ENCODE peak calls at places on chromosomes 6 and 20, in six cellular contexts. One of them, this sample, is unnamed.
A peak's percentile ranks its signal among the peaks of the same experiment; 100 is the strongest.

GRCh38 chr6:137875606-137876005 is 8.5 kb downstream of the TNFAIP3 start:
- DNase-seq in HL-60: no peak
- DNase-seq in GM12878: no peak
- DNase-seq in K562: no peak
- DNase-seq in H1: no peak
- DNase-seq in SK-N-SH: no peak
- DNase-seq in this sample: no peak

GRCh38 chr6:85677243-85677956 is 34.7 kb upstream of the SYNCRIP start:
- DNase-seq in GM12878: no peak
- DNase-seq in K562: no peak
- DNase-seq in SK-N-SH: no peak
- DNase-seq in HL-60: no peak
- DNase-seq in H1: no peak
- DNase-seq in this sample: no peak

GRCh38 chr6:168028181-168028580 is 30.7 kb downstream of the KIF25 start:
- DNase-seq in HL-60: no peak
- DNase-seq in K562: no peak
- DNase-seq in H1: no peak
- DNase-seq in SK-N-SH: no peak
- DNase-seq in GM12878: no peak
- DNase-seq in this sample: no peak

GRCh38 chr20:43853174-43853803 is 61.4 kb upstream of the TOX2 start:
- DNase-seq in SK-N-SH: no peak
- DNase-seq in K562: no peak
- DNase-seq in H1: no peak
- DNase-seq in HL-60: no peak
- DNase-seq in GM12878: no peak
- DNase-seq in this sample: no peak

GRCh38 chr6:46281110-46281509 is 110.3 kb upstream of the ENPP5 start:
- DNase-seq in K562: no peak
- DNase-seq in GM12878: no peak
- DNase-seq in SK-N-SH: no peak
- DNase-seq in H1: no peak
- DNase-seq in HL-60: no peak
- DNase-seq in this sample: no peak

GRCh38 chr20:1619861-1620444 is at the start of gene SIRPB1:
- DNase-seq in HL-60: peak; percentile 92
- DNase-seq in H1: no peak
- DNase-seq in K562: peak; percentile 0
- DNase-seq in GM12878: no peak
- DNase-seq in SK-N-SH: no peak
- DNase-seq in this sample: peak; percentile 0

GRCh38 chr20:1322511-1323245 is 6.3 kb downstream of the SDCBP2 start:
- DNase-seq in GM12878: no peak
- DNase-seq in HL-60: no peak
- DNase-seq in SK-N-SH: no peak
- DNase-seq in H1: no peak
- DNase-seq in K562: no peak
- DNase-seq in this sample: no peak

GRCh38 chr20:58893355-58894151 is 41.0 kb downstream of the GNAS start:
- DNase-seq in SK-N-SH: no peak
- DNase-seq in H1: no peak
- DNase-seq in GM12878: no peak
- DNase-seq in HL-60: no peak
- DNase-seq in K562: no peak
- DNase-seq in this sample: no peak

GRCh38 chr20:49785851-49786174 is 26.8 kb upstream of the SLC9A8 start:
- DNase-seq in SK-N-SH: no peak
- DNase-seq in H1: no peak
- DNase-seq in K562: no peak
- DNase-seq in HL-60: peak; percentile 81
- DNase-seq in GM12878: peak; percentile 83
- DNase-seq in this sample: no peak

GRCh38 chr6:164832410-164832809 is 477.0 kb downstream of the C6orf118 start:
- DNase-seq in K562: no peak
- DNase-seq in H1: no peak
- DNase-seq in SK-N-SH: no peak
- DNase-seq in GM12878: no peak
- DNase-seq in HL-60: no peak
- DNase-seq in this sample: no peak

GRCh38 chr6:46175976-46176375 is 5.2 kb upstream of the ENPP5 start:
- DNase-seq in H1: no peak
- DNase-seq in GM12878: no peak
- DNase-seq in HL-60: no peak
- DNase-seq in K562: no peak
- DNase-seq in SK-N-SH: no peak
- DNase-seq in this sample: no peak

GRCh38 chr6:154606457-154606856 is 96.0 kb upstream of the CNKSR3 start:
- DNase-seq in H1: no peak
- DNase-seq in SK-N-SH: no peak
- DNase-seq in HL-60: no peak
- DNase-seq in GM12878: peak; percentile 93
- DNase-seq in K562: no peak
- DNase-seq in this sample: no peak

GRCh38 chr6:26140254-26140966 is 53.2 kb downstream of the HFE start:
- DNase-seq in SK-N-SH: no peak
- DNase-seq in GM12878: no peak
- DNase-seq in HL-60: no peak
- DNase-seq in K562: no peak
- DNase-seq in H1: no peak
- DNase-seq in this sample: no peak

GRCh38 chr6:160215232-160215631 is 43.4 kb downstream of the SLC22A2 start:
- DNase-seq in HL-60: no peak
- DNase-seq in H1: no peak
- DNase-seq in GM12878: no peak
- DNase-seq in K562: no peak
- DNase-seq in SK-N-SH: no peak
- DNase-seq in this sample: no peak

GRCh38 chr20:9889270-9889981 is 50.5 kb upstream of the PAK5 start:
- DNase-seq in K562: no peak
- DNase-seq in HL-60: no peak
- DNase-seq in SK-N-SH: no peak
- DNase-seq in GM12878: peak; percentile 25
- DNase-seq in H1: no peak
- DNase-seq in this sample: peak; percentile 35

GRCh38 chr20:58852559-58853271 is at the start of gene GNAS:
- DNase-seq in GM12878: no peak
- DNase-seq in HL-60: peak; percentile 26
- DNase-seq in K562: peak; percentile 39
- DNase-seq in SK-N-SH: peak; percentile 74
- DNase-seq in H1: peak; percentile 86
- DNase-seq in this sample: peak; percentile 21

GRCh38 chr6:150276168-150276958 is 92.4 kb upstream of the IYD start:
- DNase-seq in HL-60: no peak
- DNase-seq in K562: no peak
- DNase-seq in H1: no peak
- DNase-seq in SK-N-SH: no peak
- DNase-seq in GM12878: no peak
- DNase-seq in this sample: no peak

GRCh38 chr6:72218125-72218524 is 331.8 kb downstream of the RIMS1 start:
- DNase-seq in SK-N-SH: peak; percentile 55
- DNase-seq in H1: peak; percentile 61
- DNase-seq in GM12878: no peak
- DNase-seq in HL-60: no peak
- DNase-seq in K562: no peak
- DNase-seq in this sample: peak; percentile 17

GRCh38 chr6:146913842-146914562 is 290.2 kb upstream of the STXBP5 start:
- DNase-seq in SK-N-SH: peak; percentile 10
- DNase-seq in HL-60: peak; percentile 51
- DNase-seq in H1: peak; percentile 59
- DNase-seq in K562: peak; percentile 81
- DNase-seq in GM12878: no peak
- DNase-seq in this sample: peak; percentile 33

GRCh38 chr20:11375966-11376365 is 541.7 kb upstream of the BTBD3 start:
- DNase-seq in K562: no peak
- DNase-seq in GM12878: no peak
- DNase-seq in SK-N-SH: no peak
- DNase-seq in HL-60: no peak
- DNase-seq in H1: no peak
- DNase-seq in this sample: no peak

GRCh38 chr20:25295386-25296093 is 47.7 kb downstream of the PYGB start:
- DNase-seq in K562: peak; percentile 14
- DNase-seq in SK-N-SH: peak; percentile 53
- DNase-seq in GM12878: no peak
- DNase-seq in HL-60: no peak
- DNase-seq in H1: no peak
- DNase-seq in this sample: no peak

GRCh38 chr20:12677925-12678324 is 330.8 kb upstream of the SPTLC3 start:
- DNase-seq in SK-N-SH: no peak
- DNase-seq in HL-60: no peak
- DNase-seq in H1: no peak
- DNase-seq in K562: no peak
- DNase-seq in GM12878: no peak
- DNase-seq in this sample: no peak

GRCh38 chr20:11822116-11822794 is 95.4 kb upstream of the BTBD3 start:
- DNase-seq in H1: no peak
- DNase-seq in GM12878: no peak
- DNase-seq in SK-N-SH: no peak
- DNase-seq in HL-60: no peak
- DNase-seq in K562: no peak
- DNase-seq in this sample: no peak

GRCh38 chr6:69784595-69785377 is 12.0 kb downstream of the LMBRD1 start:
- DNase-seq in SK-N-SH: no peak
- DNase-seq in GM12878: no peak
- DNase-seq in K562: peak; percentile 14
- DNase-seq in HL-60: no peak
- DNase-seq in H1: no peak
- DNase-seq in this sample: no peak

GRCh38 chr6:39402239-39402751 is 79.8 kb upstream of the KCNK16 start:
- DNase-seq in K562: no peak
- DNase-seq in GM12878: no peak
- DNase-seq in SK-N-SH: no peak
- DNase-seq in HL-60: no peak
- DNase-seq in H1: no peak
- DNase-seq in this sample: no peak

GRCh38 chr6:2970753-2971419 is 481 bp downstream of the SERPINB6 start:
- DNase-seq in H1: peak; percentile 66
- DNase-seq in SK-N-SH: peak; percentile 91
- DNase-seq in HL-60: peak; percentile 46
- DNase-seq in K562: peak; percentile 94
- DNase-seq in GM12878: no peak
- DNase-seq in this sample: no peak

GRCh38 chr6:106223300-106223930 is 102.1 kb downstream of the ATG5 start:
- DNase-seq in GM12878: peak; percentile 52
- DNase-seq in K562: peak; percentile 31
- DNase-seq in SK-N-SH: peak; percentile 15
- DNase-seq in HL-60: peak; percentile 67
- DNase-seq in H1: no peak
- DNase-seq in this sample: peak; percentile 46

GRCh38 chr6:112502348-112503130 is 155.4 kb downstream of the RFPL4B start:
- DNase-seq in H1: no peak
- DNase-seq in GM12878: no peak
- DNase-seq in HL-60: no peak
- DNase-seq in K562: no peak
- DNase-seq in SK-N-SH: peak; percentile 26
- DNase-seq in this sample: no peak

GRCh38 chr6:112501705-112502104 is 154.6 kb downstream of the RFPL4B start:
- DNase-seq in H1: no peak
- DNase-seq in GM12878: no peak
- DNase-seq in HL-60: no peak
- DNase-seq in SK-N-SH: peak; percentile 63
- DNase-seq in K562: no peak
- DNase-seq in this sample: no peak

GRCh38 chr6:112503210-112503609 is 156.1 kb downstream of the RFPL4B start:
- DNase-seq in HL-60: no peak
- DNase-seq in SK-N-SH: no peak
- DNase-seq in K562: no peak
- DNase-seq in H1: no peak
- DNase-seq in GM12878: no peak
- DNase-seq in this sample: no peak
- TF ChIP-seq GABPA in HL-60: no peak
- TF ChIP-seq GABPA in SK-N-SH: no peak
- TF ChIP-seq GABPA in K562: no peak
- TF ChIP-seq GABPA in H1: no peak
- TF ChIP-seq GABPA in GM12878: no peak
- TF ChIP-seq GABPA in this sample: no peak

GRCh38 chr6:103268335-103268734 is 1591.4 kb downstream of the HACE1 start:
- DNase-seq in HL-60: no peak
- DNase-seq in SK-N-SH: no peak
- DNase-seq in H1: no peak
- DNase-seq in GM12878: no peak
- DNase-seq in K562: no peak
- DNase-seq in this sample: no peak
- TF ChIP-seq GABPA in HL-60: no peak
- TF ChIP-seq GABPA in SK-N-SH: no peak
- TF ChIP-seq GABPA in H1: no peak
- TF ChIP-seq GABPA in GM12878: no peak
- TF ChIP-seq GABPA in K562: no peak
- TF ChIP-seq GABPA in this sample: no peak

DNA sequence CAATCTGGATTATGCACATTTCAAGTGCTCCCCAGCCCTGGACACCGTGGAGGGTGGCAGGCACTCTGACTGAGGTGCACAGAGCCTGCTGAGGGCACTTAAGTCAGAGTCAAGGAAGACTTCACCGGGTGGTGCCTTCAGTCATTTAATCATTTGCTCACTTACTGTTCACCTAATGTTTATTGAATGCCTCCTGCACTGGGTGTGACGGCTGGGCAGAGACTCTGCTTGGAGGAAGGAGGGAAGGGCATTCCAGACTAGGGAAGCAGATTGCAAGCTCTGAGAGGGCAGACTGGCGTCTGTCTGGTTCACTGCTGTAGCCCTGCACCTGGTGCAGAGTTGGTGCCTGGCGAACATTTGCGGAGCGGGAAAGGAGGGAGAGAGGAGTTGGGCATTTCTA is 54.2 kb upstream of the FAM83D start:
- DNase-seq in H1: no peak
- DNase-seq in GM12878: no peak
- DNase-seq in SK-N-SH: no peak
- DNase-seq in HL-60: no peak
- DNase-seq in K562: no peak
- DNase-seq in this sample: no peak
- TF ChIP-seq GABPA in H1: no peak
- TF ChIP-seq GABPA in GM12878: no peak
- TF ChIP-seq GABPA in SK-N-SH: no peak
- TF ChIP-seq GABPA in HL-60: no peak
- TF ChIP-seq GABPA in K562: no peak
- TF ChIP-seq GABPA in this sample: no peak

DNA sequence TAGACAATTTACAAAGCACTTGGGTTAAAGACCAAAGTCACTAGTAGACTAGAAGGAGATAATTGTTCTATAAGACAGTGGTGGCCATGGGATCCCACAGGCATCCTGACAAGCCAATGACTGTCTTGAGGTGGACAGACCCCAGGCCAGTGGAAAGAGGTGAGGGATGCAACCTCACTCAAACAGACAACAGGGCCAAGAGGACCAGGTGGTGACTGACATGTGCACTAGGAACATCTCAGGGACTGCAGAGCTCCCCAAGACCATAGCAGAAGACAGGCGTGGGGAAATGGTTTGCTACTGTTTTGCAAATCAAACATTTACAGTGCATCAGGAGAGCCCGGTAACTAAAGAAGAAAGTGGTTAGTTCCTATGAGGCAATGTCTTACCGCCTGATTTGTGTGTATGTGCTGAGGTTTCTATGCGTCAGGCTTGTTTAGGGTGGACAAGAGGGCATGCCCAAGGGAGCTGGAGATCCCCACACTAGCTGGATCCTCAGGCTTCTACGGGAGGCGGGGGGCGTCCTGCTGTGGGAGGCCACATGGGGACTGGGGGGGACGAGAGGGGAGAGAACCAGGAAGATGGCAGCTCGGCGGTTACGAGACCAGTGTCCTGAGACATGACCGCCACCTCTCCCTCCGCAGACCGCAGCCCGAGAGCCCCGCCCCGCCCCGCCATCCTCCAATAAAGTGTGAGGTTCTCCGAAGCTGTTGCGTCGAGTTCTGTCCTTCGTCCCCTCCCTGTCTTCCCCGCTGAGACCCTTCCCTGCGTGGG is 623 bp upstream of the MRPS26 start:
- DNase-seq in K562: peak; percentile 16
- DNase-seq in HL-60: peak; percentile 91
- DNase-seq in SK-N-SH: peak; percentile 91
- DNase-seq in H1: no peak
- DNase-seq in GM12878: no peak
- DNase-seq in this sample: no peak
- TF ChIP-seq GABPA in K562: no peak
- TF ChIP-seq GABPA in HL-60: no peak
- TF ChIP-seq GABPA in SK-N-SH: no peak
- TF ChIP-seq GABPA in H1: no peak
- TF ChIP-seq GABPA in GM12878: no peak
- TF ChIP-seq GABPA in this sample: no peak